ENCODE peak calls at places on chromosome 12, in four cellular contexts. L, Q, M and I are unnamed samples.

GRCh38 chr12:50006754-50007442 is 18.4 kb downstream of the RACGAP1 start:
- DNase-seq in Q (no peak), M (no peak), L (no peak), I (no peak)

GRCh38 chr12:39236994-39237393 is 205.9 kb downstream of the KIF21A start:
- DNase-seq in M (no peak), Q (no peak), L (no peak), I (no peak)

GRCh38 chr12:67410246-67410645 is 141.1 kb downstream of the CAND1 start:
- DNase-seq in L (no peak), Q (no peak), M (no peak), I (no peak)

GRCh38 chr12:50537538-50537919 is 32.7 kb downstream of the DIP2B start:
- DNase-seq in L (no peak), Q (no peak), M (no peak), I (peak)

GRCh38 chr12:29582156-29582555 is 84.7 kb upstream of the OVCH1 start:
- DNase-seq in Q (no peak), M (no peak), L (no peak), I (no peak)

GRCh38 chr12:45415393-45415817 is 199.5 kb downstream of the ANO6 start:
- DNase-seq in Q (peak), L (no peak), M (no peak), I (peak)

GRCh38 chr12:12214201-12214600 is 52.6 kb downstream of the LRP6 start:
- DNase-seq in M (no peak), Q (no peak), L (no peak), I (no peak)

GRCh38 chr12:126891789-126892188 is 1375.2 kb upstream of the TMEM132C start:
- DNase-seq in Q (no peak), L (peak), M (peak), I (peak)

GRCh38 chr12:16285586-16285985 is 8.1 kb upstream of the SLC15A5 start:
- DNase-seq in L (no peak), M (no peak), Q (no peak), I (no peak)

GRCh38 chr12:1398673-1399072 is 195.7 kb downstream of the FBXL14 start:
- DNase-seq in L (no peak), Q (no peak), M (no peak), I (no peak)

GRCh38 chr12:3114671-3115070 is 37.5 kb downstream of the TSPAN9 start:
- DNase-seq in L (no peak), M (no peak), Q (no peak), I (no peak)

GRCh38 chr12:67531051-67531450 is 117.5 kb upstream of the DYRK2 start:
- DNase-seq in M (no peak), L (no peak), Q (no peak), I (no peak)

GRCh38 chr12:55044135-55044534 is 24.4 kb downstream of the NEUROD4 start:
- DNase-seq in M (no peak), L (no peak), Q (no peak), I (no peak)

GRCh38 chr12:126551882-126552281 is 1486.6 kb downstream of the AACS start:
- DNase-seq in Q (no peak), L (no peak), M (no peak), I (no peak)

GRCh38 chr12:105522166-105522825 is 191.8 kb downstream of the C12orf75 start:
- DNase-seq in Q (no peak), L (no peak), M (no peak), I (no peak)

GRCh38 chr12:49925433-49926194 is 21.9 kb upstream of the FAIM2 start:
- DNase-seq in L (no peak), M (no peak), Q (no peak), I (no peak)

GRCh38 chr12:9732966-9733461 is at the start of gene CLECL1:
- DNase-seq in Q (no peak), M (no peak), L (no peak), I (no peak)

GRCh38 chr12:19093218-19093617 is 36.3 kb upstream of the PLEKHA5 start:
- DNase-seq in M (no peak), L (no peak), Q (no peak), I (no peak)

GRCh38 chr12:132429932-132430643 is 59.9 kb upstream of the FBRSL1 start:
- DNase-seq in L (peak), M (peak), Q (no peak), I (peak)

GRCh38 chr12:84822541-84822940 is 90.1 kb downstream of the SLC6A15 start:
- DNase-seq in Q (no peak), M (no peak), L (no peak), I (no peak)

GRCh38 chr12:109291117-109291516 is 18.0 kb downstream of the FOXN4 start:
- DNase-seq in M (no peak), L (no peak), Q (no peak), I (no peak)

GRCh38 chr12:6962285-6963015 is 8.0 kb downstream of the PHB2 start:
- DNase-seq in Q (no peak), M (peak), L (peak), I (no peak)

GRCh38 chr12:33586576-33586975 is 147.0 kb upstream of the SYT10 start:
- DNase-seq in L (no peak), Q (no peak), M (no peak), I (no peak)

GRCh38 chr12:124109760-124110159 is 136.7 kb downstream of the ZNF664 start:
- DNase-seq in L (no peak), M (peak), Q (peak), I (peak)

GRCh38 chr12:19095869-19096480 is 33.6 kb upstream of the PLEKHA5 start:
- DNase-seq in M (no peak), Q (no peak), L (no peak), I (no peak)

GRCh38 chr12:57063991-57064725 is 14.2 kb upstream of the MYO1A start:
- DNase-seq in L (no peak), M (no peak), Q (peak), I (no peak)

GRCh38 chr12:72307229-72307628 is 35.1 kb downstream of the TRHDE start:
- DNase-seq in M (no peak), L (no peak), Q (no peak), I (no peak)

GRCh38 chr12:26750531-26751171 is 82.3 kb downstream of the ITPR2 start:
- DNase-seq in Q (no peak), L (no peak), M (no peak), I (no peak)

GRCh38 chr12:25458047-25458552 is 95.0 kb downstream of the LMNTD1 start:
- DNase-seq in Q (no peak), M (no peak), L (no peak), I (peak)

GRCh38 chr12:70236990-70237389 is 6.2 kb upstream of the CNOT2 start:
- DNase-seq in L (no peak), M (no peak), Q (no peak), I (no peak)

GRCh38 chr12:95102916-95103671 is 29.7 kb upstream of the NR2C1 start:
- DNase-seq in Q (peak), L (no peak), M (no peak), I (peak)

GRCh38 chr12:8564656-8565055 is 24.0 kb upstream of the CLEC4E start:
- DNase-seq in Q (no peak), M (no peak), L (peak), I (no peak)

DNA sequence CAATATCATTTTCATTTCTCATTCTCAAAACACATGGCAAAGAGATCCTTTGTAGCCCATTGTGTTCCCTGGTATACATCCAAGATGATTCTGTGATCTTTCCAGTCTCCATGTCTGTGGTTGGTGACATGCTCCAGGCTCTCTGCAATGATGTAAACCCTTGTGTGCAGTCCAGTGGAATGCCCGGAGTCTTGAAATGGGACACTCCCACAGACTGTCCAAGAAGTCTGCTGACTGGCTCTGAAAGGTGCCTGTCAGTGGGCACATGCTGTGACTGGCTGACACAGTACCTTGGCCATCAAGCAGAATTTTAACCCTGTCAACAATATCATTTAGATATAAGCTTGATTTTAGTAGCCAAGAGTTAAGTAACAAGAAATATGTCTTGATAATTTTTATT is 96.0 kb downstream of the FIGNL2 start:
- DNase-seq in M (peak), Q (no peak), L (no peak), I (no peak)
- TF ChIP-seq EGR1 in M (no peak), Q (no peak), L (no peak), I (no peak)

GRCh38 chr12:103495783-103496456 is at the start of gene C12orf42:
- DNase-seq in Q (peak), M (no peak), L (peak), I (peak)
- TF ChIP-seq EGR1 in Q (peak), M (no peak), L (peak), I (no peak)

GRCh38 chr12:81167694-81168093 is 89.8 kb downstream of the ACSS3 start:
- DNase-seq in L (no peak), M (no peak), Q (no peak), I (no peak)
- TF ChIP-seq EGR1 in L (no peak), M (no peak), Q (no peak), I (no peak)

GRCh38 chr12:120971299-120972180 is 6.8 kb upstream of the HNF1A start:
- DNase-seq in M (peak), L (no peak), Q (peak), I (peak)

GRCh38 chr12:120965125-120965524 is 13.2 kb upstream of the HNF1A start:
- DNase-seq in M (no peak), L (no peak), Q (no peak), I (no peak)

GRCh38 chr12:120965534-120966091 is 12.7 kb upstream of the HNF1A start:
- DNase-seq in L (no peak), M (no peak), Q (no peak), I (no peak)

GRCh38 chr12:120972870-120973543 is 5.3 kb upstream of the HNF1A start:
- DNase-seq in Q (no peak), M (no peak), L (no peak), I (no peak)

GRCh38 chr12:120970310-120970709 is 8.0 kb upstream of the HNF1A start:
- DNase-seq in Q (no peak), M (no peak), L (no peak), I (no peak)
- TF ChIP-seq EGR1 in Q (no peak), M (no peak), L (no peak), I (no peak)

GRCh38 chr12:89259831-89260230 is 92.5 kb downstream of the DUSP6 start:
- DNase-seq in Q (no peak), L (no peak), M (no peak), I (no peak)

GRCh38 chr12:89256060-89256459 is 96.2 kb downstream of the DUSP6 start:
- DNase-seq in M (no peak), Q (no peak), L (no peak), I (no peak)

GRCh38 chr12:89257355-89257754 is 94.9 kb downstream of the DUSP6 start:
- DNase-seq in Q (no peak), M (no peak), L (no peak), I (no peak)

GRCh38 chr12:89261210-89261609 is 91.1 kb downstream of the DUSP6 start:
- DNase-seq in L (no peak), M (no peak), Q (no peak), I (no peak)

GRCh38 chr12:89258240-89258969 is 93.9 kb downstream of the DUSP6 start:
- DNase-seq in Q (no peak), L (no peak), M (no peak), I (no peak)
- TF ChIP-seq EGR1 in Q (no peak), L (no peak), M (no peak), I (no peak)

DNA sequence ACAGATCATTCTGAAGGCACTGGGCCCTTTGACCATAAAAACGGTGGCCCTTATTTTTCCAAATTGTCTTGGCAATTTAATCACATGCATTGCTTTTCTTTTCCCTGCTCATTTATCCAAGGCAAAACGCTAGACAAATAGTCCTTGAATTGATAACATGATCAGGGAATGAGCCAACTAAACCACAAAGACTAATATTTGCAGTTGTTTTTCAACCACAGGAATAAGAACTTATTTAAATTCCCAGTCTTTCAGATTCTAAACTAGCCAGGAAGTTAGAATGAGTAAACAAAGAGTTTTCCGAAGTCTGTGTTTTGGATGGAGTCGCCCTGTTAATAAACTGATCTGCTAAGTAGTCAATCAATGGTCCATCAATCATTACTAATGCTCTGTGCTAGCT is 14.9 kb downstream of the TBX5 start:
- DNase-seq in Q (no peak), M (no peak), L (no peak), I (no peak)
- TF ChIP-seq EGR1 in Q (no peak), M (no peak), L (no peak), I (no peak)